ENCODE peak calls at places on chromosome 17, in five cellular contexts. O is neural progenitor cell; B is RPMI7951; R is activated effector memory CD4-positive, alpha-beta T cell treated with anti-CD3 and anti-CD28 coated beads, Interleukin-2, amount 50 U/mL, for 16 hours; Q is activated T-cell treated with anti-CD3 and anti-CD28 coated beads for 1 hour. E is an unnamed sample.

GRCh38 chr17:74499992-74500391 is 31.3 kb downstream of the CD300LB start:
- DNase-seq in O (no peak), Q (no peak), B (no peak), R (peak; percentile 27), E (no peak)

GRCh38 chr17:31052187-31052889 is 42.4 kb upstream of the NF1 start:
- DNase-seq in B (peak; percentile 98), Q (no peak), O (no peak), R (no peak), E (no peak)

GRCh38 chr17:68318103-68318991 is 27.1 kb downstream of the ARSG start:
- DNase-seq in R (no peak), B (peak; percentile 93), Q (no peak), O (no peak), E (no peak)

GRCh38 chr17:44266402-44267164 is 1.4 kb downstream of the SLC4A1 start:
- DNase-seq in O (no peak), R (no peak), B (no peak), Q (no peak), E (no peak)

GRCh38 chr17:79836952-79837887 is 2.0 kb downstream of the CBX4 start:
- DNase-seq in O (peak; percentile 63), Q (no peak), B (peak; percentile 66), R (peak; percentile 76), E (peak; percentile 31)

GRCh38 chr17:10161392-10161791 is 37.0 kb downstream of the GAS7 start:
- DNase-seq in R (no peak), O (no peak), B (no peak), Q (no peak), E (no peak)

GRCh38 chr17:9893606-9894005 is 11.5 kb downstream of the RCVRN start:
- DNase-seq in R (no peak), O (no peak), B (peak; percentile 77), Q (no peak), E (no peak)

GRCh38 chr17:65594585-65594940 is 33.1 kb upstream of the AXIN2 start:
- DNase-seq in O (no peak), R (no peak), Q (no peak), B (peak; percentile 10), E (no peak)

GRCh38 chr17:77619326-77619725 is 339.2 kb upstream of the TNRC6C start:
- DNase-seq in R (peak; percentile 27), Q (no peak), O (no peak), B (no peak), E (no peak)

GRCh38 chr17:49691086-49691676 is 13.3 kb upstream of the SPOP start:
- DNase-seq in Q (no peak), O (no peak), B (peak; percentile 80), R (no peak), E (no peak)

GRCh38 chr17:82970818-82971610 is 108.4 kb upstream of the METRNL start:
- DNase-seq in Q (no peak), R (no peak), O (no peak), B (no peak), E (no peak)

GRCh38 chr17:55238931-55239297 is 25.8 kb upstream of the HLF start:
- DNase-seq in B (no peak), R (peak; percentile 63), O (peak; percentile 42), Q (no peak), E (no peak)

GRCh38 chr17:49991409-49991808 is 3.6 kb downstream of the DLX3 start:
- DNase-seq in Q (no peak), R (no peak), O (no peak), B (no peak), E (no peak)

GRCh38 chr17:37562016-37562745 is 47.0 kb downstream of the SYNRG start:
- DNase-seq in O (no peak), B (no peak), R (no peak), Q (no peak), E (no peak)

GRCh38 chr17:43416998-43417891 is 18.5 kb downstream of the ARL4D start:
- DNase-seq in R (no peak), O (no peak), B (peak; percentile 58), Q (no peak), E (no peak)

GRCh38 chr17:48100591-48101011 is 677 bp downstream of the CBX1 start:
- DNase-seq in R (no peak), B (no peak), Q (no peak), O (peak; percentile 81), E (peak; percentile 34)

GRCh38 chr17:19360772-19361171 is 1.8 kb downstream of the B9D1 start:
- DNase-seq in Q (no peak), R (no peak), O (no peak), B (no peak), E (no peak)

GRCh38 chr17:69500911-69501429 is 86.5 kb downstream of the MAP2K6 start:
- DNase-seq in B (no peak), R (no peak), O (no peak), Q (no peak), E (no peak)

E was measured in progenitor cell of endocrine pancreas.